ENCODE peak calls at places on chromosomes 4 and X, in five cellular contexts. D is Panc1, H is glutamatergic neuron, J is HFF-Myc, L is astrocyte of the cerebellum. P is an unnamed sample.
A peak's percentile ranks its signal among the peaks of the same experiment; 100 is the strongest.

GRCh38 chrX:78314561-78314960 is 12.8 kb downstream of the CYSLTR1 start:
- DNase-seq in L (no peak), D (no peak), J (no peak), H (no peak), P (no peak)

GRCh38 chr4:67700119-67700873 is 659 bp downstream of the UBA6 start:
- DNase-seq in H (no peak), J (no peak), L (no peak), D (no peak), P (no peak)

GRCh38 chrX:132209527-132209926 is 9.7 kb downstream of the RAP2C start:
- DNase-seq in D (no peak), L (no peak), J (no peak), H (no peak), P (no peak)

GRCh38 chrX:261167-261857 is 19.9 kb upstream of the PLCXD1 start:
- DNase-seq in H (no peak), J (no peak), D (no peak), L (no peak), P (peak; percentile 72)

GRCh38 chr4:3324093-3324815 is 31.4 kb downstream of the RGS12 start:
- DNase-seq in H (no peak), J (no peak), D (no peak), L (no peak), P (no peak)

GRCh38 chrX:101658661-101659477 is 781 bp downstream of the ARMCX2 start:
- DNase-seq in L (peak; percentile 3), D (no peak), J (no peak), H (peak; percentile 82), P (peak; percentile 77)

GRCh38 chrX:17397074-17397473 is 22.1 kb downstream of the NHS start:
- DNase-seq in D (no peak), L (no peak), J (no peak), H (no peak), P (no peak)

GRCh38 chrX:66914082-66914481 is 275.2 kb upstream of the EDA2R start:
- DNase-seq in L (no peak), D (no peak), H (no peak), J (no peak), P (peak; percentile 2)

GRCh38 chrX:107773206-107773605 is 2.4 kb downstream of the TSC22D3 start:
- DNase-seq in J (no peak), D (no peak), H (peak; percentile 23), L (no peak), P (peak; percentile 23)

GRCh38 chr4:153651041-153651960 is 32.8 kb upstream of the TLR2 start:
- DNase-seq in H (no peak), J (no peak), D (no peak), L (peak; percentile 53), P (no peak)

GRCh38 chr4:11505225-11505971 is 76.7 kb upstream of the HS3ST1 start:
- DNase-seq in J (no peak), D (peak; percentile 59), L (peak; percentile 42), H (no peak), P (no peak)

GRCh38 chr4:145739840-145740239 is 59.9 kb downstream of the C4orf51 start:
- DNase-seq in H (no peak), D (no peak), L (no peak), J (no peak), P (no peak)

GRCh38 chr4:73952352-73952751 is 29.5 kb downstream of the PF4 start:
- DNase-seq in L (no peak), H (no peak), D (no peak), J (no peak), P (no peak)

GRCh38 chr4:141575884-141576283 is 60.5 kb upstream of the IL15 start:
- DNase-seq in J (no peak), H (no peak), L (no peak), D (no peak), P (no peak)

GRCh38 chr4:6470502-6471302 is 1.7 kb downstream of the PPP2R2C start:
- DNase-seq in D (no peak), H (peak; percentile 49), J (no peak), L (no peak), P (peak; percentile 63)

GRCh38 chrX:134658421-134658896 is at the start of gene PLAC1:
- DNase-seq in H (no peak), L (no peak), J (no peak), D (no peak), P (no peak)

GRCh38 chr4:177182156-177182555 is 127.5 kb upstream of the NEIL3 start:
- DNase-seq in D (no peak), J (peak; percentile 17), H (no peak), L (no peak), P (no peak)

GRCh38 chrX:106963111-106963510 is 36.9 kb downstream of the MORC4 start:
- DNase-seq in D (no peak), H (no peak), L (no peak), J (no peak), P (no peak)

GRCh38 chrX:24979081-24979480 is 36.7 kb downstream of the ARX start:
- DNase-seq in H (no peak), L (no peak), J (no peak), D (no peak), P (no peak)

GRCh38 chr4:83219344-83219990 is 65.1 kb downstream of the COQ2 start:
- DNase-seq in H (no peak), D (no peak), L (no peak), J (no peak), P (no peak)

GRCh38 chrX:80808854-80809493 is 703 bp downstream of the BRWD3 start:
- DNase-seq in D (no peak), J (no peak), H (peak; percentile 16), L (no peak), P (peak; percentile 10)

GRCh38 chrX:153161952-153162351 is 17.1 kb upstream of the MAGEA1 start:
- DNase-seq in D (no peak), H (no peak), L (no peak), J (no peak), P (no peak)

GRCh38 chr4:109302366-109303140 is at the start of gene COL25A1:
- DNase-seq in J (no peak), D (no peak), L (no peak), H (peak; percentile 84), P (peak; percentile 94)

GRCh38 chrX:145881175-145881867 is 63.7 kb downstream of the SLITRK2 start:
- DNase-seq in H (no peak), L (no peak), D (no peak), J (no peak), P (no peak)

GRCh38 chrX:30150196-30150895 is 65.0 kb upstream of the MAGEB2 start:
- DNase-seq in J (no peak), H (no peak), D (no peak), L (no peak), P (no peak)

GRCh38 chrX:111270339-111270738 is at the start of gene CAPN6:
- DNase-seq in H (no peak), J (no peak), L (no peak), D (no peak), P (peak; percentile 23)

GRCh38 chrX:634306-634958 is 3.8 kb downstream of the SHOX start:
- DNase-seq in D (no peak), L (no peak), H (no peak), J (no peak), P (peak; percentile 42)

GRCh38 chr4:2047781-2048581 is 11.1 kb upstream of the NAT8L start:
- DNase-seq in D (no peak), H (no peak), J (no peak), L (no peak), P (no peak)

GRCh38 chrX:56765816-56766553 is 36.9 kb downstream of the NBDY start:
- DNase-seq in H (no peak), D (no peak), L (no peak), J (no peak), P (no peak)

GRCh38 chr4:116389139-116389538 is 696.2 kb downstream of the TRAM1L1 start:
- DNase-seq in H (no peak), J (no peak), D (no peak), L (no peak), P (no peak)

GRCh38 chr4:69787879-69788278 is 27.5 kb upstream of the SULT1B1 start:
- DNase-seq in D (no peak), H (no peak), J (no peak), L (no peak), P (no peak)

GRCh38 chr4:37793562-37793961 is 32.9 kb upstream of the PGM2 start:
- DNase-seq in D (peak; percentile 20), L (no peak), H (no peak), J (no peak), P (no peak)

GRCh38 chrX:120452131-120452530 is 17.0 kb downstream of the LAMP2 start:
- DNase-seq in L (peak; percentile 33), J (no peak), H (no peak), D (no peak), P (peak; percentile 6)
- TF ChIP-seq CTCF in L (peak; percentile 60), J (peak; percentile 51), H (no peak), D (peak; percentile 68), P (peak; percentile 25)

DNA sequence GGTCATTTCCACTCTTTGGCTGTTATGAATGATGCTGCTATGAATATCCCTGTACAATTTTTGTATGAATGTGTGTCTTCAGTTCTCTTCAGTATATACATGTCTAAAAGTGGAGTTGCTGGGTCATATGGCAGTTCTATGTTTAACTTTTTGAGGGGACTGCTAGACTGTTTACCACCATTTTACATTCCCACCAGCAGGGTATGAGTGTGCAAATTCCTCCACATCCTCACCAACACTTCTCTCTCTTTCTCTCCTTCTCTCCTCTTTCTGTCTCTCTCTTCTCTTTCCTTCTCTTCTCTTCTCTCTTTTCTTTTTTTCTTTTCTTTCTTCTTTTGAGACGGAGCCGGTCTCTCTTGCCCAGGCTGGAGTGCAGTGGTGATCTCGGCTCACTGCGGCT is 7.8 kb downstream of the WWC2 start:
- DNase-seq in J (no peak), L (no peak), D (no peak), H (no peak), P (no peak)
- TF ChIP-seq CTCF in J (no peak), L (peak; percentile 17), D (no peak), H (no peak), P (no peak)

DNA sequence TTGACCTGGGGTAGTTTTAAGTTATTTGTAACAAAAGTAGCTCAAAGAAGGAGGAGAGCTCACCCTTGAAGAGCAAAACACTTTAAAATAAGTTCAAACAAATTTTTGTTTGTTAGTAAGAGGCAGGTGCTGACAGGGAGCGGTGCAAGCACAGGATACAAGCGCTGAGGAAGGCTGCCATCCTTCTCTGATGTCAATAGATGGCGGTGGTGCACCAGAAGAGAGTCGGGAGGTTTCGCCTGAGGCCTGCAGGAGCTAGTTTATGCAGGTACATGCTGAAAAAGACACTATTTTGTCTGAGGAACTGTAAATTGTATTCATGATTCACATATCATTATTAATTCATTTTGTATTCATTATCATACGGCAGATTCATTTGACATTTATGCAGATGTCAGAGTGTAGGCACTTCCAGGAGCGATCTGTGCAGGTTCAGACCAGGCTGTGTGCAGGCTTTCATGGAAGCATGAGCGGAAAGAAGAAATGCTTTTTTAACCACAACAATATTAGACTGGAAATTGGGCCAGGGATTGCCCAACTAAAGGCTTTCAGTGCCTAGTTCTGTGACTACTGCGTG is 823.9 kb downstream of the STIM2 start:
- DNase-seq in L (peak; percentile 24), H (peak; percentile 68), D (peak; percentile 10), J (peak; percentile 6), P (peak; percentile 64)
- TF ChIP-seq CTCF in L (peak; percentile 86), H (peak; percentile 53), D (peak; percentile 78), J (peak; percentile 73), P (peak; percentile 94)

DNA sequence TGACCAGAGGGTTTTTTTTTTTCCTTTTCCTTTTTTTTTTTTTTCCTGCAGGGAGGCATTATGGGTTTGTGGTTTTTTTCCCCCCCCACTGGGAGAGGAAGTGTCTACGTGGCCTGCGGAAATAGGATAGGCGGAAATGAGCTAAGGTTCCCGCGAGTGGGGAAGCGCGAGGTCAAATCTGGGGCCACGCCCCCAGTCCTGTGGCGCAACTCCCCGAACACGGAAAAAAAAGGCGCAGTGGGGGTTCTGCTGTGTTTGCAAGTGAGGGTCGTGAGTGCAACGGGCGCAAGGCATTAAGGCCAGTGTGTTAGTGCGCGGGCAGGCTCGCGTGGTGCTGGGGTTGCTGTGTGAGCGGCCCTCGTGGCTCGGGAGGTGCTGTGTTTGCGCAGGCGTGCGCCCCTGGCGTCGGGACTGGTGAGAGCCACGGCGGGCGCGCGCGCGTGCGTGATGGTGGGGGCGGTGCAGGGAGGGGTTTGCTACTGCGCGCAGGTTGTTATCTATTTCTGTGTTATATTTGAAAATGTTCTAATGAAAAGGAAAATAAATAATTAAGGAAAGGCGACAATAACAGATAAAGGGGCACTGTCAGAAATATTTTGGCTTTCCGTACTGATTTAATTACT is 685 bp upstream of the MORF4L2 start:
- DNase-seq in L (no peak), D (no peak), H (peak; percentile 77), J (no peak), P (peak; percentile 84)
- TF ChIP-seq CTCF in L (peak; percentile 52), D (peak; percentile 23), H (peak; percentile 21), J (peak; percentile 34), P (no peak)